ENCODE peak calls at places on chromosomes 7 and 10, in ten cellular contexts. R is suprapubic skin; O is OCI-LY7; S is amygdala; E is NCI-H69; T is activated CD8-positive, alpha-beta memory T cell treated with anti-CD3 and anti-CD28 coated beads, Interleukin-2, amount 50 U/mL, for 4 hours; D is NCI-H345; J is GM23248; I is stimulated activated CD4-positive, alpha-beta T cell treated with anti-CD3 and anti-CD28 coated beads, TNF-alpha, amount 100 ng/mL, for 1 hour; G is DMS79. B is an unnamed sample.

GRCh38 chr7:43199333-43199732 is 86.9 kb downstream of the HECW1 start:
- DNase-seq in R (no peak), O (no peak), S (no peak), E (no peak), T (no peak), D (no peak), J (peak; percentile 77), I (no peak), G (no peak), B (no peak)

GRCh38 chr7:96388620-96389383 is 66.9 kb upstream of the SLC25A13 start:
- DNase-seq in R (no peak), O (no peak), S (no peak), E (peak; percentile 58), T (no peak), D (no peak), J (peak; percentile 89), I (no peak), G (no peak), B (peak; percentile 31)

GRCh38 chr10:98361131-98361633 is 53.8 kb downstream of the PYROXD2 start:
- DNase-seq in R (peak; percentile 95), O (no peak), S (no peak), E (peak; percentile 1), T (no peak), D (no peak), J (peak; percentile 100), I (no peak), G (no peak), B (peak; percentile 94)

GRCh38 chr7:2008936-2009540 is 223.7 kb downstream of the MAD1L1 start:
- DNase-seq in R (peak; percentile 72), O (no peak), S (no peak), E (no peak), T (peak; percentile 11), D (no peak), J (no peak), I (no peak), G (no peak), B (no peak)

GRCh38 chr10:110803830-110804338 is 67.8 kb upstream of the PDCD4 start:
- DNase-seq in R (no peak), O (peak; percentile 74), S (peak; percentile 11), E (peak; percentile 67), T (peak; percentile 51), D (peak; percentile 7), J (peak; percentile 69), I (no peak), G (no peak), B (peak; percentile 83)

GRCh38 chr7:99127636-99128035 is 16.3 kb downstream of the SMURF1 start:
- DNase-seq in R (no peak), O (no peak), S (no peak), E (no peak), T (no peak), D (no peak), J (peak; percentile 88), I (no peak), G (no peak), B (no peak)

GRCh38 chr10:80477-81105 is 31.5 kb upstream of the TUBB8 start:
- DNase-seq in R (no peak), O (no peak), S (no peak), E (no peak), T (no peak), D (no peak), J (no peak), I (no peak), G (no peak), B (no peak)

GRCh38 chr10:89873047-89873446 is 171.7 kb downstream of the KIF20B start:
- DNase-seq in R (no peak), O (no peak), S (no peak), E (no peak), T (no peak), D (no peak), J (no peak), I (no peak), G (no peak), B (no peak)

GRCh38 chr10:121188005-121188404 is 336.8 kb downstream of the WDR11 start:
- DNase-seq in R (no peak), O (no peak), S (no peak), E (no peak), T (no peak), D (no peak), J (no peak), I (no peak), G (no peak), B (peak; percentile 77)

GRCh38 chr10:109475704-109476103 is 447.6 kb downstream of the XPNPEP1 start:
- DNase-seq in R (no peak), O (no peak), S (no peak), E (no peak), T (no peak), D (no peak), J (no peak), I (no peak), G (no peak), B (no peak)

GRCh38 chr10:21048086-21048485 is 151.0 kb upstream of the NEBL start:
- DNase-seq in R (no peak), O (no peak), S (no peak), E (no peak), T (no peak), D (no peak), J (no peak), I (no peak), G (no peak), B (no peak)

GRCh38 chr10:62354941-62355340 is 19.2 kb upstream of the ZNF365 start:
- DNase-seq in R (no peak), O (no peak), S (no peak), E (no peak), T (no peak), D (no peak), J (peak; percentile 45), I (no peak), G (no peak), B (no peak)

GRCh38 chr10:71916827-71917226 is 47.4 kb upstream of the CHST3 start:
- DNase-seq in R (no peak), O (peak; percentile 53), S (no peak), E (no peak), T (no peak), D (no peak), J (no peak), I (no peak), G (no peak), B (no peak)

GRCh38 chr10:126561499-126562208 is 108.8 kb downstream of the C10orf90 start:
- DNase-seq in R (no peak), O (no peak), S (no peak), E (no peak), T (no peak), D (no peak), J (peak; percentile 53), I (no peak), G (no peak), B (peak; percentile 22)

GRCh38 chr7:84187813-84188212 is 6.8 kb downstream of the SEMA3A start:
- DNase-seq in R (no peak), O (no peak), S (no peak), E (no peak), T (no peak), D (no peak), J (peak; percentile 79), I (no peak), G (no peak), B (no peak)

GRCh38 chr10:59384761-59385160 is 22.4 kb upstream of the FAM13C start:
- DNase-seq in R (no peak), O (no peak), S (no peak), E (no peak), T (no peak), D (no peak), J (no peak), I (no peak), G (no peak), B (no peak)

GRCh38 chr7:73799282-73800141 is 29.4 kb upstream of the CLDN3 start:
- DNase-seq in R (peak; percentile 15), O (no peak), S (no peak), E (peak; percentile 23), T (no peak), D (no peak), J (no peak), I (no peak), G (no peak), B (peak; percentile 35)

GRCh38 chr7:8261711-8262695 is at the start of gene ICA1:
- DNase-seq in R (peak; percentile 81), O (no peak), S (peak; percentile 9), E (peak; percentile 97), T (no peak), D (peak; percentile 91), J (peak; percentile 48), I (no peak), G (peak; percentile 50), B (peak; percentile 89)

GRCh38 chr7:1249731-1250130 is 17.1 kb downstream of the UNCX start:
- DNase-seq in R (no peak), O (no peak), S (no peak), E (no peak), T (no peak), D (no peak), J (no peak), I (no peak), G (no peak), B (peak; percentile 86)

GRCh38 chr10:76040107-76040829 is 608.8 kb downstream of the LRMDA start:
- DNase-seq in R (no peak), O (no peak), S (no peak), E (peak; percentile 8), T (no peak), D (no peak), J (no peak), I (no peak), G (no peak), B (no peak)

B was measured in left kidney.